ENCODE peak calls at places on chromosomes 2 and 18, in six cellular contexts. One of them, this sample, is unnamed.

GRCh38 chr2:102048465-102048864 is 56.7 kb downstream of the IL1R2 start:
- DNase-seq in GM12891: no peak
- DNase-seq in HepG2: no peak
- DNase-seq in H1: no peak
- DNase-seq in K562: no peak
- DNase-seq in GM12878: no peak
- DNase-seq in this sample: no peak

GRCh38 chr18:48581941-48582340 is 43.1 kb downstream of the CTIF start:
- DNase-seq in GM12891: no peak
- DNase-seq in HepG2: no peak
- DNase-seq in H1: no peak
- DNase-seq in K562: no peak
- DNase-seq in GM12878: no peak
- DNase-seq in this sample: no peak

GRCh38 chr2:190267302-190267701 is 52.3 kb downstream of the HIBCH start:
- DNase-seq in GM12891: no peak
- DNase-seq in HepG2: peak; percentile 7
- DNase-seq in H1: no peak
- DNase-seq in K562: no peak
- DNase-seq in GM12878: no peak
- DNase-seq in this sample: no peak

GRCh38 chr18:76482267-76482666 is 12.8 kb downstream of the ZNF516 start:
- DNase-seq in GM12891: no peak
- DNase-seq in HepG2: no peak
- DNase-seq in H1: no peak
- DNase-seq in K562: no peak
- DNase-seq in GM12878: no peak
- DNase-seq in this sample: no peak

GRCh38 chr2:180647206-180647605 is 333.2 kb upstream of the UBE2E3 start:
- DNase-seq in GM12891: no peak
- DNase-seq in HepG2: no peak
- DNase-seq in H1: no peak
- DNase-seq in K562: no peak
- DNase-seq in GM12878: no peak
- DNase-seq in this sample: no peak

GRCh38 chr18:49846263-49846662 is 32.9 kb upstream of the ACAA2 start:
- DNase-seq in GM12891: no peak
- DNase-seq in HepG2: no peak
- DNase-seq in H1: no peak
- DNase-seq in K562: no peak
- DNase-seq in GM12878: no peak
- DNase-seq in this sample: no peak

GRCh38 chr2:70049261-70049660 is 38.0 kb upstream of the PCBP1 start:
- DNase-seq in GM12891: no peak
- DNase-seq in HepG2: no peak
- DNase-seq in H1: no peak
- DNase-seq in K562: no peak
- DNase-seq in GM12878: no peak
- DNase-seq in this sample: no peak

GRCh38 chr18:3654442-3655253 is 204.7 kb downstream of the TGIF1 start:
- DNase-seq in GM12891: no peak
- DNase-seq in HepG2: peak; percentile 72
- DNase-seq in H1: no peak
- DNase-seq in K562: no peak
- DNase-seq in GM12878: no peak
- DNase-seq in this sample: no peak

GRCh38 chr2:47483191-47483590 is 80.2 kb downstream of the MSH2 start:
- DNase-seq in GM12891: no peak
- DNase-seq in HepG2: no peak
- DNase-seq in H1: no peak
- DNase-seq in K562: no peak
- DNase-seq in GM12878: no peak
- DNase-seq in this sample: no peak

GRCh38 chr2:140033638-140034037 is 1253.4 kb upstream of the NXPH2 start:
- DNase-seq in GM12891: no peak
- DNase-seq in HepG2: no peak
- DNase-seq in H1: no peak
- DNase-seq in K562: no peak
- DNase-seq in GM12878: no peak
- DNase-seq in this sample: no peak

GRCh38 chr18:21386523-21387240 is 144.7 kb downstream of the GREB1L start:
- DNase-seq in GM12891: no peak
- DNase-seq in HepG2: no peak
- DNase-seq in H1: peak; percentile 39
- DNase-seq in K562: no peak
- DNase-seq in GM12878: no peak
- DNase-seq in this sample: no peak

GRCh38 chr2:114537777-114538176 is 95.3 kb downstream of the DPP10 start:
- DNase-seq in GM12891: no peak
- DNase-seq in HepG2: no peak
- DNase-seq in H1: no peak
- DNase-seq in K562: no peak
- DNase-seq in GM12878: no peak
- DNase-seq in this sample: no peak

GRCh38 chr2:200435379-200435778 is 74.5 kb downstream of the KCTD18 start:
- DNase-seq in GM12891: no peak
- DNase-seq in HepG2: no peak
- DNase-seq in H1: no peak
- DNase-seq in K562: no peak
- DNase-seq in GM12878: no peak
- DNase-seq in this sample: no peak

GRCh38 chr2:151071382-151071781 is 190.3 kb downstream of the RBM43 start:
- DNase-seq in GM12891: no peak
- DNase-seq in HepG2: no peak
- DNase-seq in H1: peak; percentile 9
- DNase-seq in K562: no peak
- DNase-seq in GM12878: no peak
- DNase-seq in this sample: no peak

GRCh38 chr18:28342231-28342630 is 165.3 kb upstream of the CDH2 start:
- DNase-seq in GM12891: no peak
- DNase-seq in HepG2: no peak
- DNase-seq in H1: no peak
- DNase-seq in K562: no peak
- DNase-seq in GM12878: no peak
- DNase-seq in this sample: no peak

DNA sequence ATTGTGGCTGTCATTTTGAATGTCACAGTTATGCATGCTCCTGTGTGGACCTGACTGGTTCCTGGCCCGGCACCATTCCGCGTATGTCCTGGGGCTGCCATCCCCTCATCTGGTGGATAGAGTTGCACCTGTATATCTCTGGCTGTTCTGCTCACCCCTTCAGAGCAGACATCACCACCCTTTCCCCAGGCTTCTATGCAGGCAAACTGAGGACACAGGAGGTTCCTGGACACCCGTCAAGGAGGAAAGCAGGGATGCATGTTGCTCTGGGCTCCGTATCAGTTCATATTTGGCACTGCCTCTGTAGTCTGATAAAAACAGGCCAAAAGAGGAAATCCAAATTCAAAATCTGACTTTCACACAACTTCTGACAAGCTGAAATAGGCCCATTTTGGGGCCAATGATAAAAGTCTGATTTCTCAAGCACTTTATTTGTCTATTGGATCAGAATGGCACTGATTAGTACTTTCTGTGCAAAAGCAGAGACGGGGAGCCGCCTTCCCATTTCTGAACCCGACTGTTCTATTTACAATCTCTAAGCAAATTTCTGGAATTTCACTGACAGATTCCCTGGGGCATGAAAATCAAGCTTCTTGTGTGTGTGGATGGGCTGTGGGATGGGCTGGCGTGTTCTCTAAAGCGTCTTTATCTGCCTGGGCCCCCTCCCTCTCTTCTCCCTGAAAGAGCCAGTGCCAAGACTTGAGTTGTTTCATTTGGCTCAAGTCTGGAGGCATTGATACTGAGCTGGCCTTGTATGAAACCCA is 96.9 kb downstream of the SETBP1 start:
- DNase-seq in GM12891: no peak
- DNase-seq in HepG2: no peak
- DNase-seq in H1: no peak
- DNase-seq in K562: no peak
- DNase-seq in GM12878: no peak
- DNase-seq in this sample: no peak
- TF ChIP-seq POLR2AphosphoS5 in GM12891: no peak
- TF ChIP-seq POLR2AphosphoS5 in HepG2: no peak
- TF ChIP-seq POLR2AphosphoS5 in H1: no peak
- TF ChIP-seq POLR2AphosphoS5 in K562: no peak
- TF ChIP-seq POLR2AphosphoS5 in GM12878: no peak
- TF ChIP-seq POLR2AphosphoS5 in this sample: no peak

GRCh38 chr2:238158807-238159539 is at the start of gene ERFE:
- DNase-seq in GM12891: peak; percentile 84
- DNase-seq in HepG2: no peak
- DNase-seq in H1: no peak
- DNase-seq in K562: peak; percentile 89
- DNase-seq in GM12878: no peak
- DNase-seq in this sample: peak; percentile 67
- TF ChIP-seq TAF1 in GM12891: no peak
- TF ChIP-seq TAF1 in HepG2: no peak
- TF ChIP-seq TAF1 in H1: no peak
- TF ChIP-seq TAF1 in K562: peak; percentile 22
- TF ChIP-seq TAF1 in GM12878: no peak
- TF ChIP-seq TAF1 in this sample: no peak

GRCh38 chr2:177165731-177166711 is 46.6 kb upstream of the HNRNPA3 start:
- DNase-seq in GM12891: no peak
- DNase-seq in HepG2: peak; percentile 91
- DNase-seq in H1: no peak
- DNase-seq in K562: no peak
- DNase-seq in GM12878: peak; percentile 81
- DNase-seq in this sample: no peak
- TF ChIP-seq POLR2A in GM12891: peak; percentile 29
- TF ChIP-seq POLR2A in HepG2: no peak
- TF ChIP-seq POLR2A in H1: no peak
- TF ChIP-seq POLR2A in K562: no peak
- TF ChIP-seq POLR2A in GM12878: no peak
- TF ChIP-seq POLR2A in this sample: peak; percentile 33

GRCh38 chr2:77571545-77571944 is 49.4 kb upstream of the LRRTM4 start:
- DNase-seq in GM12891: no peak
- DNase-seq in HepG2: no peak
- DNase-seq in H1: no peak
- DNase-seq in K562: no peak
- DNase-seq in GM12878: no peak
- DNase-seq in this sample: no peak

GRCh38 chr2:77567723-77568122 is 45.5 kb upstream of the LRRTM4 start:
- DNase-seq in GM12891: no peak
- DNase-seq in HepG2: no peak
- DNase-seq in H1: no peak
- DNase-seq in K562: no peak
- DNase-seq in GM12878: no peak
- DNase-seq in this sample: no peak

GRCh38 chr2:77566131-77566530 is 44.0 kb upstream of the LRRTM4 start:
- DNase-seq in GM12891: no peak
- DNase-seq in HepG2: no peak
- DNase-seq in H1: no peak
- DNase-seq in K562: no peak
- DNase-seq in GM12878: no peak
- DNase-seq in this sample: no peak

DNA sequence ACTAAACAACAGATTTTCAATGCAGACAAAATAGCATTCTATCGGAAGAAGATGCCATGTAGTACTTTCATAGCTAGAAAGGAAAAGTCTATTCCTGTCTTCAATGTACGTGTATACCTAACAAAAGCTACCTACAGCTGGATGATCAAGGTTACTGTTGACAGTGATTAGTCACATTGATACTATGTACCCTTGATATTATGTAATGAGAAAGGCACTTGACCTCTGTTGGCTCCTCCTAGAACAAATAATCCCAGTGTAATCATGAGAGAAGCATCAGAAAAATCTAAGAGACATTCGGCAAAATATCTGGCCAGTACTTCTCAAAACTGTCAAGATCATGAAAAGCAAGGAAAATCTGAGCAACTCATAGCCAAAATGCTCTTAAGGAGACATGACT is 44.4 kb upstream of the LRRTM4 start:
- DNase-seq in GM12891: no peak
- DNase-seq in HepG2: peak; percentile 68
- DNase-seq in H1: no peak
- DNase-seq in K562: no peak
- DNase-seq in GM12878: no peak
- DNase-seq in this sample: no peak
- TF ChIP-seq POLR2AphosphoS5 in GM12891: no peak
- TF ChIP-seq POLR2AphosphoS5 in HepG2: no peak
- TF ChIP-seq POLR2AphosphoS5 in H1: no peak
- TF ChIP-seq POLR2AphosphoS5 in K562: no peak
- TF ChIP-seq POLR2AphosphoS5 in GM12878: no peak
- TF ChIP-seq POLR2AphosphoS5 in this sample: no peak

GRCh38 chr2:183244300-183244849 is 120.1 kb downstream of the NUP35 start:
- DNase-seq in GM12891: no peak
- DNase-seq in HepG2: no peak
- DNase-seq in H1: no peak
- DNase-seq in K562: no peak
- DNase-seq in GM12878: no peak
- DNase-seq in this sample: no peak

GRCh38 chr2:183253441-183254130 is 129.3 kb downstream of the NUP35 start:
- DNase-seq in GM12891: no peak
- DNase-seq in HepG2: no peak
- DNase-seq in H1: no peak
- DNase-seq in K562: no peak
- DNase-seq in GM12878: no peak
- DNase-seq in this sample: no peak

GRCh38 chr2:183250472-183250871 is 126.2 kb downstream of the NUP35 start:
- DNase-seq in GM12891: no peak
- DNase-seq in HepG2: no peak
- DNase-seq in H1: no peak
- DNase-seq in K562: no peak
- DNase-seq in GM12878: no peak
- DNase-seq in this sample: no peak

GRCh38 chr2:183250061-183250460 is 125.8 kb downstream of the NUP35 start:
- DNase-seq in GM12891: no peak
- DNase-seq in HepG2: no peak
- DNase-seq in H1: no peak
- DNase-seq in K562: no peak
- DNase-seq in GM12878: no peak
- DNase-seq in this sample: no peak

DNA sequence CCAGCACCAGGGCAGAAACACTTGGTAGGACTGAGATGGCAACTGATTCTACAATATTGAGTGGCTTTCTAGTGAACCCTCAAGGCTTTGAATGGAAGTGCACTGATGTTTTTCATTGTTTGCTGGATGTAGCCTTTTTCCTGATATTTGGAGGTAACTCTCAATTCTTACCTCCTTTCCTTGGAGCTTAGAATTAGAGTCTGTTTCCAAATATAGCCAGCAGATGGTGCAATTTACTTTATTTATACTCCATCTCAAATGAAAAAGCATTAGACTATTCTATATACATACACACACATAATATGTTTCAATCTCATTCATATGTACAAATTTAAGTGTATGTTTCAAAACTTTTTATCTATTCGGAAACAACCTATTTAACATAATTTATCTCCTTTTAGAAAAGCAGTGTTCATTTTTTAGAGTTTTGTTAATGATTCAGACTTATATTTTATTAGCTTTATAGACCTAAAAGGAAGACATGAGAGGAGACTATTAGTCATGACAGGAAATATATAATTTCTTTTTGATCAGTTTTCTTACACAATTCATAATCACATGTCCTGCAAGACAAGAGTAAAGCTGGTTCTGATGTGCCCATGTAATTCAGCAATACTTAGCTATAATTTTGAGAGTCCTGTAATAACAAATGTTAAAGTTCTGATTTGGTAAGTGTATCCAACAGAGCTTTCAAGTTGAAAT is 124.8 kb downstream of the NUP35 start:
- DNase-seq in GM12891: no peak
- DNase-seq in HepG2: peak; percentile 15
- DNase-seq in H1: no peak
- DNase-seq in K562: peak; percentile 27
- DNase-seq in GM12878: no peak
- DNase-seq in this sample: no peak
- TF ChIP-seq TAF1 in GM12891: no peak
- TF ChIP-seq TAF1 in HepG2: no peak
- TF ChIP-seq TAF1 in H1: no peak
- TF ChIP-seq TAF1 in K562: no peak
- TF ChIP-seq TAF1 in GM12878: no peak
- TF ChIP-seq TAF1 in this sample: no peak